ENCODE peak calls at places on chromosome 3, in six cellular contexts. E is transverse colon, N is foreskin fibroblast, V is psoas muscle, X is HL-60, B is spleen. I is an unnamed sample.

GRCh38 chr3:197540961-197541377 is 14.8 kb downstream of the BDH1 start:
- DNase-seq in X (no peak), B (no peak), E (no peak), N (no peak), V (no peak), I (peak)

GRCh38 chr3:192130534-192131132 is 596.7 kb downstream of the FGF12 start:
- DNase-seq in V (peak), X (peak), N (no peak), E (peak), B (no peak), I (peak)

GRCh38 chr3:97687734-97688133 is 76.8 kb upstream of the ARL6 start:
- DNase-seq in N (no peak), E (no peak), B (no peak), V (no peak), X (no peak), I (no peak)

GRCh38 chr3:87333393-87333892 is 57.1 kb upstream of the POU1F1 start:
- DNase-seq in N (peak), B (no peak), E (no peak), V (no peak), X (no peak), I (peak)

GRCh38 chr3:32595318-32595717 is 24.7 kb upstream of the DYNC1LI1 start:
- DNase-seq in E (no peak), X (no peak), N (no peak), B (no peak), V (no peak), I (no peak)

GRCh38 chr3:131036200-131036816 is 9.6 kb downstream of the NEK11 start:
- DNase-seq in V (no peak), X (no peak), B (no peak), E (no peak), N (peak), I (no peak)

GRCh38 chr3:194559530-194559929 is 72.7 kb upstream of the ATP13A3 start:
- DNase-seq in B (no peak), N (no peak), V (no peak), E (no peak), X (no peak), I (no peak)

GRCh38 chr3:75015280-75015679 is 400.8 kb upstream of the CNTN3 start:
- DNase-seq in V (no peak), X (no peak), E (no peak), B (no peak), N (no peak), I (no peak)

GRCh38 chr3:170330366-170330765 is 27.1 kb upstream of the SKIL start:
- DNase-seq in E (peak), N (peak), B (no peak), V (no peak), X (no peak), I (no peak)

GRCh38 chr3:113791381-113791780 is 44.5 kb downstream of the ATP6V1A start:
- DNase-seq in X (no peak), B (no peak), V (no peak), N (peak), E (no peak), I (no peak)

GRCh38 chr3:37183375-37183831 is 9.0 kb upstream of the LRRFIP2 start:
- DNase-seq in E (no peak), N (peak), B (no peak), X (no peak), V (no peak), I (no peak)

GRCh38 chr3:13703071-13703470 is 154.1 kb downstream of the FBLN2 start:
- DNase-seq in V (no peak), B (peak), E (no peak), N (no peak), X (no peak), I (no peak)

GRCh38 chr3:102156426-102156825 is 278.4 kb upstream of the ZPLD1 start:
- DNase-seq in V (no peak), E (no peak), N (peak), B (no peak), X (no peak), I (no peak)

GRCh38 chr3:21017115-21017852 is 733.7 kb downstream of the ZNF385D start:
- DNase-seq in V (no peak), N (no peak), E (no peak), B (no peak), X (no peak), I (peak)

GRCh38 chr3:27357665-27358258 is 11.4 kb downstream of the NEK10 start:
- DNase-seq in E (peak), V (no peak), X (peak), B (no peak), N (peak), I (no peak)

GRCh38 chr3:181622365-181622764 is 89.4 kb upstream of the SOX2 start:
- DNase-seq in N (no peak), E (no peak), V (no peak), B (no peak), X (no peak), I (no peak)

GRCh38 chr3:122077293-122078234 is 22.4 kb downstream of the CD86 start:
- DNase-seq in E (no peak), X (peak), B (no peak), N (no peak), V (no peak), I (no peak)

GRCh38 chr3:31285808-31286486 is 246.8 kb upstream of the STT3B start:
- DNase-seq in N (no peak), B (no peak), V (no peak), E (no peak), X (no peak), I (peak)

GRCh38 chr3:12571986-12572385 is 15.1 kb downstream of the MKRN2 start:
- DNase-seq in V (no peak), E (no peak), B (no peak), N (no peak), X (no peak), I (no peak)
- H3K4me3 ChIP-seq in V (no peak), E (no peak), B (no peak), N (no peak), X (no peak), I (no peak)

GRCh38 chr3:17742092-17742836 is at the start of gene TBC1D5:
- DNase-seq in V (peak), E (peak), B (peak), N (peak), X (peak), I (peak)
- TF ChIP-seq CTCF in V (no peak), E (no peak), B (peak), N (no peak), X (no peak), I (no peak)

GRCh38 chr3:140898340-140899180 is 43.1 kb upstream of the SLC25A36 start:
- DNase-seq in B (no peak), E (no peak), N (peak), X (peak), V (no peak), I (peak)
- H3K4me3 ChIP-seq in B (no peak), E (no peak), N (no peak), X (no peak), V (no peak), I (no peak)

GRCh38 chr3:64717872-64718613 is 30.2 kb upstream of the ADAMTS9 start:
- DNase-seq in X (no peak), V (no peak), N (no peak), B (no peak), E (no peak), I (no peak)
- TF ChIP-seq CTCF in X (no peak), V (peak), N (peak), B (peak), E (peak), I (peak)

GRCh38 chr3:127136024-127136600 is 56.8 kb upstream of the PRR23E start:
- DNase-seq in N (no peak), B (no peak), V (no peak), E (no peak), X (no peak), I (no peak)
- H3K4me3 ChIP-seq in N (no peak), B (no peak), V (no peak), E (no peak), X (no peak), I (no peak)

DNA sequence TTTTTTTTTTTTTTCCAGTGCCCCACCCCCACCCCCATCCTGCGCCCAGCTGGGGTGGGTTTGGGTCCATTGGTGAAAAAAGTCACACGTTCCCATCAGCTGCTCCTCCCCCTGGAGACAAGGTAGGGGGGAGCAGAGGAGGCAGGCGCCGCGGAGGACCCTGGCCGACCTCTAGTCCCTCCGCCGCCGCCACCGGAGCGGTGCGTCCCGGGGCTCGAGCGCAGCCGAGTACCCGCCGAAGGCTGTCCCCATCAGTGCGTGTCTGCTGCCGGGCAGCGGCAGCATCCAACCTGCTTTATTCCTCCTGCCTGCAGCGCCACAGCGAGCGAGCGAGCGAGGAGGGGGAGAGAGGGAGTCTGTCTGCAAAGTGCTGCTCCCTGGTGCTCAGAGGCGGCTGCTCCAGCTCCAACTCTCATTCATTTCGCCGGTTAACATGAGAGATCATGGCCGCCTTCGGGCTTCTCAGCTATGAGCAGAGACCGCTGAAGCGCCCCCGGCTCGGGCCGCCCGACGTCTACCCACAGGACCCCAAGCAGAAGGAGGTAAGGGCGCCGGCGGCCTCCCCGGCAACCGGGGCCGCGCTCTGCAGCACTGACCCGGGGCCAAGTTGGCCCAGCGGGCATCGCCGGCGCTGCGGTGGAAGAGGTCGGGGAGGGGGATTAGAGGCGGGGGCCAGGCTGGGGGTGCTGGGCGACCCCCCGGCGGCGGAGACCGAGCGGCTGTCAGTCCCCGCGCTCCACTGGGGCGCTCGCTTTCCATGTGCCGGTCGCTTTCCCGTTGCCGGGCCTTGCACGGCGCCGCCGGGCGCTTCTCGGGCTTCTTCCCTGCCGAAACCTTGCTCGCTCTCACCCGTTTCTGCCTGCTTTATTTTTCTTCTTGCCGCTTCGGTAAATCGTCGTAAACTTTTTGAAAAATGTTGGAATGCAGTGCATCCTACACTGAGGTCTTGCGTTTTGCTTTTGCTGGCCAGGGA is 1.3 kb downstream of the MED12L start:
- DNase-seq in B (peak), N (peak), E (peak), X (peak), V (peak), I (peak)
- TF ChIP-seq CTCF in B (peak), N (peak), E (peak), X (peak), V (peak), I (peak)

GRCh38 chr3:71512000-71512399 is 71.5 kb downstream of the FOXP1 start:
- DNase-seq in X (peak), N (no peak), B (no peak), V (no peak), E (peak), I (no peak)
- H3K4me3 ChIP-seq in X (no peak), N (no peak), B (no peak), V (no peak), E (no peak), I (no peak)

GRCh38 chr3:1087066-1087555 is 5.7 kb upstream of the CNTN6 start:
- DNase-seq in N (peak), V (peak), E (no peak), B (no peak), X (no peak), I (no peak)
- TF ChIP-seq CTCF in N (no peak), V (no peak), E (no peak), B (no peak), X (no peak), I (peak)

DNA sequence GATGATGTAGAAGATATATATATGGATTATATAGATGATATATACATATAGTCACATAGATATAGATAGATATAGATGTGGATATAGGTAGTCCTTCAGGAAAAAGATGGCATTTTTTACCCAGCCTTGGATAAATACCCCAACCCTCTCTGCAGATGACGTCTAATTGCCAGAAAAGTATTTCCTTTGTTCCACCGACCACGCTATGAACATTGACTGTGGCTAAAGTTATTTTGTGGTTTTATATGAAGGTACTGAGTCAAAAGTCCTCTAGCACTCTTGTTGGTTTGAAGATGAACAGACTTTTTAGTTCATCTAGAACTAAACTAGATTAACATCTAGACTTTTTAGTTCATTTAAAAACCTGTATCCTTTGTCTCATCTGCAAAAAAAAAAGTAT is 207.7 kb downstream of the PLOD2 start:
- DNase-seq in E (no peak), N (peak), X (no peak), V (no peak), B (no peak), I (no peak)
- H3K4me3 ChIP-seq in E (no peak), N (no peak), X (no peak), V (no peak), B (no peak), I (no peak)

I was measured in LNCaP clone FGC.